ENCODE peak calls at places on chromosomes 5 and 9, in eight cellular contexts. S is T follicular helper cell, A is fibroblast of mammary gland, D is ovary, Z is epithelial cell of esophagus, N is sigmoid colon, W is ELR, I is psoas muscle. B is an unnamed sample.

GRCh38 chr9:127815512-127816361 is 13.1 kb downstream of the FPGS start:
- DNase-seq in Z (no peak), I (no peak), A (no peak), D (peak; percentile 47), N (no peak), W (no peak), S (no peak), B (no peak)

GRCh38 chr9:36050472-36050871 is 13.8 kb downstream of the RECK start:
- DNase-seq in I (no peak), A (no peak), N (no peak), Z (no peak), W (no peak), D (no peak), S (no peak), B (no peak)

GRCh38 chr9:7273575-7273974 is 515.8 kb downstream of the KDM4C start:
- DNase-seq in N (no peak), D (peak; percentile 16), I (no peak), W (peak; percentile 15), A (peak; percentile 53), S (no peak), Z (peak; percentile 8), B (no peak)

GRCh38 chr5:125269926-125270325 is 523.5 kb upstream of the ZNF608 start:
- DNase-seq in S (no peak), W (no peak), D (no peak), N (no peak), Z (peak; percentile 57), I (no peak), A (no peak), B (no peak)

GRCh38 chr9:134382733-134383132 is 56.5 kb downstream of the RXRA start:
- DNase-seq in A (no peak), N (no peak), S (no peak), I (no peak), D (no peak), W (no peak), Z (no peak), B (no peak)

GRCh38 chr9:22229069-22229468 is 217.6 kb upstream of the DMRTA1 start:
- DNase-seq in I (no peak), A (no peak), Z (no peak), D (no peak), S (no peak), N (no peak), W (no peak), B (no peak)

GRCh38 chr5:166722939-166723338 is 1568.5 kb upstream of the WWC1 start:
- DNase-seq in D (no peak), Z (peak; percentile 94), A (peak; percentile 80), I (no peak), N (no peak), S (no peak), W (no peak), B (no peak)

GRCh38 chr9:137451976-137452760 is 7.0 kb downstream of the NSMF start:
- DNase-seq in D (peak; percentile 36), W (no peak), S (no peak), N (peak; percentile 61), A (no peak), Z (no peak), I (peak; percentile 23), B (no peak)

GRCh38 chr5:14501353-14502162 is 80.0 kb upstream of the OTULINL start:
- DNase-seq in N (no peak), D (no peak), I (no peak), S (no peak), W (peak; percentile 23), Z (no peak), A (peak; percentile 62), B (no peak)

GRCh38 chr9:116501871-116502270 is 185.2 kb upstream of the TRIM32 start:
- DNase-seq in D (no peak), S (no peak), W (peak; percentile 70), I (no peak), Z (peak; percentile 87), A (peak; percentile 78), N (no peak), B (no peak)

GRCh38 chr9:88233091-88233490 is 94.8 kb upstream of the SPATA31C2 start:
- DNase-seq in I (no peak), W (no peak), S (no peak), Z (no peak), N (no peak), D (no peak), A (no peak), B (no peak)

GRCh38 chr9:35748239-35748857 is 680 bp downstream of the GBA2 start:
- DNase-seq in I (no peak), Z (no peak), D (no peak), S (no peak), N (no peak), A (no peak), W (peak; percentile 43), B (peak; percentile 28)

GRCh38 chr5:55577353-55578060 is 42.7 kb upstream of the PLPP1 start:
- DNase-seq in I (peak; percentile 27), S (no peak), W (no peak), Z (peak; percentile 70), A (peak; percentile 53), D (no peak), N (peak; percentile 82), B (peak; percentile 28)

GRCh38 chr5:66315784-66316183 is 171.7 kb downstream of the SREK1 start:
- DNase-seq in D (no peak), N (no peak), A (no peak), Z (no peak), I (no peak), W (no peak), S (no peak), B (no peak)

GRCh38 chr9:125495137-125496119 is 211.6 kb downstream of the MAPKAP1 start:
- DNase-seq in N (no peak), D (no peak), A (no peak), S (no peak), I (no peak), W (peak; percentile 90), Z (peak; percentile 78), B (no peak)